ENCODE peak calls at places on chromosomes 4 and X, in four cellular contexts. One of them, this sample, is unnamed. For H3K4me1, the result is how much of the 10 kb centered on the place peaks cover.

GRCh38 chr4:145782756-145783155 is 102.8 kb downstream of the C4orf51 start:
- DNase-seq in hepatocyte: no peak
- DNase-seq in transverse colon: no peak
- DNase-seq in right lobe of liver: no peak
- DNase-seq in this sample: no peak

GRCh38 chr4:183430317-183430986 is 14.0 kb upstream of the CDKN2AIP start:
- DNase-seq in transverse colon: no peak
- DNase-seq in hepatocyte: no peak
- DNase-seq in right lobe of liver: no peak
- DNase-seq in this sample: peak

GRCh38 chr4:186920486-186920885 is 196.8 kb upstream of the FAT1 start:
- DNase-seq in hepatocyte: no peak
- DNase-seq in right lobe of liver: no peak
- DNase-seq in transverse colon: no peak
- DNase-seq in this sample: no peak

GRCh38 chr4:104743141-104743748 is 248.6 kb upstream of the CXXC4 start:
- DNase-seq in transverse colon: no peak
- DNase-seq in right lobe of liver: no peak
- DNase-seq in hepatocyte: no peak
- DNase-seq in this sample: no peak

GRCh38 chr4:8507251-8507570 is 66.6 kb downstream of the TRMT44 start:
- DNase-seq in hepatocyte: no peak
- DNase-seq in right lobe of liver: no peak
- DNase-seq in transverse colon: no peak
- DNase-seq in this sample: no peak

GRCh38 chr4:156559346-156559745 is 412.3 kb downstream of the PDGFC start:
- DNase-seq in hepatocyte: no peak
- DNase-seq in transverse colon: no peak
- DNase-seq in right lobe of liver: no peak
- DNase-seq in this sample: no peak

GRCh38 chr4:83082777-83083176 is 31.8 kb downstream of the PLAC8 start:
- DNase-seq in transverse colon: no peak
- DNase-seq in hepatocyte: no peak
- DNase-seq in right lobe of liver: no peak
- DNase-seq in this sample: no peak

GRCh38 chr4:141375855-141376254 is 155.2 kb downstream of the ZNF330 start:
- DNase-seq in transverse colon: no peak
- DNase-seq in right lobe of liver: no peak
- DNase-seq in hepatocyte: peak
- DNase-seq in this sample: no peak

GRCh38 chr4:56531149-56531770 is 25.7 kb downstream of the ARL9 start:
- DNase-seq in right lobe of liver: no peak
- DNase-seq in hepatocyte: no peak
- DNase-seq in transverse colon: no peak
- DNase-seq in this sample: no peak

GRCh38 chr4:1047106-1047975 is 35.9 kb downstream of the FGFRL1 start:
- DNase-seq in right lobe of liver: peak
- DNase-seq in transverse colon: peak
- DNase-seq in hepatocyte: no peak
- DNase-seq in this sample: peak

GRCh38 chr4:81405900-81406401 is 65.8 kb downstream of the RASGEF1B start:
- DNase-seq in transverse colon: peak
- DNase-seq in hepatocyte: peak
- DNase-seq in right lobe of liver: no peak
- DNase-seq in this sample: no peak

GRCh38 chr4:150251752-150252190 is 173.5 kb downstream of the DCLK2 start:
- DNase-seq in transverse colon: no peak
- DNase-seq in right lobe of liver: no peak
- DNase-seq in hepatocyte: no peak
- DNase-seq in this sample: no peak

GRCh38 chr4:86927843-86928395 is 6.9 kb upstream of the AFF1 start:
- DNase-seq in transverse colon: peak
- DNase-seq in hepatocyte: peak
- DNase-seq in right lobe of liver: no peak
- DNase-seq in this sample: no peak

GRCh38 chr4:168900080-168900479 is 110.0 kb downstream of the CBR4 start:
- DNase-seq in right lobe of liver: no peak
- DNase-seq in transverse colon: no peak
- DNase-seq in hepatocyte: no peak
- DNase-seq in this sample: no peak

GRCh38 chr4:121072080-121072835 is at the start of gene NDNF:
- DNase-seq in right lobe of liver: peak
- DNase-seq in hepatocyte: peak
- DNase-seq in transverse colon: peak
- DNase-seq in this sample: peak

GRCh38 chr4:8229341-8229975 is 30.4 kb downstream of the SH3TC1 start:
- DNase-seq in right lobe of liver: peak
- DNase-seq in hepatocyte: no peak
- DNase-seq in transverse colon: no peak
- DNase-seq in this sample: peak

GRCh38 chr4:54659213-54660144 is 1.7 kb downstream of the KIT start:
- DNase-seq in transverse colon: no peak
- DNase-seq in right lobe of liver: no peak
- DNase-seq in hepatocyte: peak
- DNase-seq in this sample: no peak

GRCh38 chr4:120816385-120816784 is 106.1 kb downstream of the PRDM5 start:
- DNase-seq in transverse colon: no peak
- DNase-seq in right lobe of liver: no peak
- DNase-seq in hepatocyte: no peak
- DNase-seq in this sample: no peak

GRCh38 chr4:17368408-17368807 is 143.5 kb downstream of the QDPR start:
- DNase-seq in hepatocyte: no peak
- DNase-seq in transverse colon: no peak
- DNase-seq in right lobe of liver: no peak
- DNase-seq in this sample: no peak

GRCh38 chr4:170111100-170111499 is 21.3 kb upstream of the AADAT start:
- DNase-seq in transverse colon: no peak
- DNase-seq in right lobe of liver: no peak
- DNase-seq in hepatocyte: no peak
- DNase-seq in this sample: no peak

GRCh38 chr4:154686838-154687237 is 57.0 kb upstream of the LRAT start:
- DNase-seq in transverse colon: no peak
- DNase-seq in hepatocyte: no peak
- DNase-seq in right lobe of liver: no peak
- DNase-seq in this sample: no peak

GRCh38 chr4:109276482-109277095 is 25.9 kb downstream of the COL25A1 start:
- DNase-seq in right lobe of liver: no peak
- DNase-seq in hepatocyte: no peak
- DNase-seq in transverse colon: no peak
- DNase-seq in this sample: no peak

GRCh38 chr4:89006307-89006706 is 50.7 kb downstream of the FAM13A start:
- DNase-seq in right lobe of liver: no peak
- DNase-seq in hepatocyte: no peak
- DNase-seq in transverse colon: no peak
- DNase-seq in this sample: no peak

GRCh38 chrX:45761920-45762319 is 561.2 kb upstream of the DIPK2B start:
- DNase-seq in right lobe of liver: no peak
- DNase-seq in hepatocyte: no peak
- DNase-seq in transverse colon: no peak
- DNase-seq in this sample: no peak

GRCh38 chrX:475926-476723 is 89.4 kb upstream of the PPP2R3B start:
- DNase-seq in transverse colon: no peak
- DNase-seq in right lobe of liver: no peak
- DNase-seq in hepatocyte: no peak
- DNase-seq in this sample: no peak

GRCh38 chr4:138392751-138393308 is 150.7 kb upstream of the SLC7A11 start:
- DNase-seq in transverse colon: no peak
- DNase-seq in hepatocyte: no peak
- DNase-seq in right lobe of liver: no peak
- DNase-seq in this sample: no peak

GRCh38 chr4:19736968-19737756 is 514.5 kb upstream of the SLIT2 start:
- DNase-seq in transverse colon: no peak
- DNase-seq in hepatocyte: no peak
- DNase-seq in right lobe of liver: no peak
- DNase-seq in this sample: no peak

GRCh38 chr4:152348670-152349069 is 187.2 kb downstream of the FBXW7 start:
- DNase-seq in transverse colon: no peak
- DNase-seq in hepatocyte: no peak
- DNase-seq in right lobe of liver: no peak
- DNase-seq in this sample: no peak

GRCh38 chrX:153864561-153865320 is 21.2 kb downstream of the L1CAM start:
- DNase-seq in right lobe of liver: no peak
- DNase-seq in transverse colon: no peak
- DNase-seq in hepatocyte: no peak
- DNase-seq in this sample: no peak

GRCh38 chrX:154403192-154403591 is 5.0 kb downstream of the RPL10 start:
- DNase-seq in transverse colon: no peak
- DNase-seq in right lobe of liver: no peak
- DNase-seq in hepatocyte: no peak
- DNase-seq in this sample: no peak

GRCh38 chr4:24564488-24564887 is 19.9 kb downstream of the DHX15 start:
- DNase-seq in hepatocyte: no peak
- DNase-seq in transverse colon: no peak
- DNase-seq in right lobe of liver: no peak
- DNase-seq in this sample: no peak

GRCh38 chr4:55707507-55707906 is 71.4 kb upstream of the NMU start:
- DNase-seq in transverse colon: no peak
- DNase-seq in right lobe of liver: no peak
- DNase-seq in hepatocyte: no peak
- DNase-seq in this sample: no peak

GRCh38 chr4:76211769-76212168 is 1.9 kb downstream of the SCARB2 start:
- DNase-seq in hepatocyte: no peak
- DNase-seq in right lobe of liver: no peak
- DNase-seq in transverse colon: no peak
- DNase-seq in this sample: no peak
- H3K4me1 ChIP-seq in hepatocyte: half or more
- H3K4me1 ChIP-seq in right lobe of liver: half or more
- H3K4me1 ChIP-seq in transverse colon: half or more
- H3K4me1 ChIP-seq in this sample: half or more

GRCh38 chrX:47523297-47523696 is 37.7 kb upstream of the ARAF start:
- DNase-seq in hepatocyte: peak
- DNase-seq in transverse colon: peak
- DNase-seq in right lobe of liver: peak
- DNase-seq in this sample: peak

GRCh38 chrX:47518105-47518504 is 35.1 kb upstream of the ZNF41 start:
- DNase-seq in right lobe of liver: no peak
- DNase-seq in hepatocyte: no peak
- DNase-seq in transverse colon: no peak
- DNase-seq in this sample: no peak

GRCh38 chrX:47529548-47529947 is 31.5 kb upstream of the ARAF start:
- DNase-seq in hepatocyte: no peak
- DNase-seq in transverse colon: no peak
- DNase-seq in right lobe of liver: no peak
- DNase-seq in this sample: no peak

DNA sequence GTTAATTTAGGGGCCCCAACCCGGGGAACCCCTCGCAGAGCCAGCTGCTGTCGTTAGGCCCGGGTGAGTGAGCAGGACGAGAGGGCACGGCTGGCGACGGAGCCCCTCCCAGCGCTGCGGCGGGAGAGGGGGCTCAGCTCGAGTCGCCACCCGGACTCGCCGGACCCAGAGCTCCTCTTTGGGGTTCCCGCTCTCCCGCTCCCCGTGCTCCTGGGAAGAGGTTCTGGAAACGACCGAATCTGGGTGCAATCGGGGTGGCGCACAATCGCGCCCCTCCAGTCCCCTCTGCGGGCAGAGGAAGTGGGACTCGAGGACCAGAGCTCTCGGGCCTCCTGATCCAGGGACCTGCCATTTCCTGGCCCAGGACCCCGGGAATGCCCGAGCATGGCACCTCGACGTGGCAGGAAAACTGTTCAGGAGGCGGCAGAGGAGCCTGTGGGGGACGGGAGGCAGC is 37.3 kb upstream of the ARAF start:
- DNase-seq in right lobe of liver: no peak
- DNase-seq in hepatocyte: no peak
- DNase-seq in transverse colon: no peak
- DNase-seq in this sample: no peak
- TF ChIP-seq CTCF in right lobe of liver: no peak
- TF ChIP-seq CTCF in hepatocyte: no peak
- TF ChIP-seq CTCF in transverse colon: no peak
- TF ChIP-seq CTCF in this sample: no peak

GRCh38 chrX:38662640-38663039 is 101.3 kb downstream of the TSPAN7 start:
- DNase-seq in transverse colon: no peak
- DNase-seq in hepatocyte: no peak
- DNase-seq in right lobe of liver: no peak
- DNase-seq in this sample: no peak

GRCh38 chrX:38661561-38661960 is 100.2 kb downstream of the TSPAN7 start:
- DNase-seq in right lobe of liver: no peak
- DNase-seq in hepatocyte: no peak
- DNase-seq in transverse colon: no peak
- DNase-seq in this sample: no peak

GRCh38 chrX:38666909-38667308 is 105.6 kb downstream of the TSPAN7 start:
- DNase-seq in hepatocyte: no peak
- DNase-seq in transverse colon: no peak
- DNase-seq in right lobe of liver: no peak
- DNase-seq in this sample: no peak

GRCh38 chrX:38660395-38661179 is 99.2 kb downstream of the TSPAN7 start:
- DNase-seq in hepatocyte: no peak
- DNase-seq in right lobe of liver: no peak
- DNase-seq in transverse colon: no peak
- DNase-seq in this sample: no peak

DNA sequence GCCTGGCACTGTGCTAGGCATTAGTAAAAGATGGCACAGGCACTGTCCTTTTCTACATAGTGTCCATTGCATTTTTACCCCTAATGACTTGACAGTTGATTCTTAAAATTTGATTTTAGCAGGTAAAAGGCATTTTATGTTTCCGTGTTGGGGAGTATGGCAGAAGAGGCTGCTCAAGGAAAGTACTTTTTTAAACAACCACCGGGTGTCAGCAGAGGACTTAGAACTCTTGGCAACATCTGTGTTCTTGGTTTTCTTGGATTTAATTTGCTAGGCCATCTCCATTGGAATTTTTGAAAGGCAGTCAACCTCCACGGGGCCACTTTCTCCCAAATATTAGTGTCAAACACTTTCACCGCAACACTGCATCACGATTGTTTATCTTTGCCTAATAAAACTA is 102.9 kb downstream of the TSPAN7 start:
- DNase-seq in hepatocyte: peak
- DNase-seq in right lobe of liver: no peak
- DNase-seq in transverse colon: no peak
- DNase-seq in this sample: no peak
- H3K4me1 ChIP-seq in hepatocyte: under half
- H3K4me1 ChIP-seq in right lobe of liver: under half
- H3K4me1 ChIP-seq in transverse colon: under half
- H3K4me1 ChIP-seq in this sample: under half

DNA sequence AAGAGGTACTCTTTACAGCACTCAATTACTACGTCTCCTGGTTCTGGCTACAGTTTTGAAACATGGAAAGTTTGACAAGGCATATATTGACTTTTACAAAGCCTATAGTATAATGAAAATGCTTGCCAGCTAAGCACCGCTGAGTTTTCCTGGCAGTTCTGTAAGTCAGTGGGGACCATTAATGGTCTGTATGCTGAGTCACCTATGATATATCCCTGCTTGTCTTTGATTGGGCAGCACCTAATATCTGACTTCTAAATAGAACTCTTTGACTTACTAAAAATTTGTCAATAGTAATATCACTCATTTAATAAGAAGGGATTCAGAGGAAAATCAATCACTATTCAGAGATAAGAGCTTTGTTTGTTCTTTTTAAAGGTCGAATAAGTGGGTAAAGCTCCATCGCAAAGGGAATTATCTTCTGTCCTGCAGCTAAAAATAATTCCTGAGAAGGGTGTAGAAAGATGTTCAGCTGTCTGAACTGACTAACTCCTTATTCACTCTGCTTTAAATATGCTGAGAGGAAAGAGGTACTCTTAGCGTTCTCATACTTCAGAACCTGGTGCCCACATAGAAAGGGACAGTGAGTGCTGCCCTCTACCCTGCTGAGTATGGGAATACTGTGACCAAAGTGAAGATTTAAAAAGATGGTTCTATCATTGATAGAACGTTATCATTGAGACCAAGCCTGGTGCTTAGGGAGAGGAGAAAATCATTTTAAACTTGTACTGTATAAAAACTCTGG is 959 bp downstream of the SMPX start:
- DNase-seq in transverse colon: no peak
- DNase-seq in hepatocyte: no peak
- DNase-seq in right lobe of liver: no peak
- DNase-seq in this sample: no peak
- TF ChIP-seq CTCF in transverse colon: no peak
- TF ChIP-seq CTCF in hepatocyte: no peak
- TF ChIP-seq CTCF in right lobe of liver: no peak
- TF ChIP-seq CTCF in this sample: no peak

This sample was measured in mucosa of descending colon.